ENCODE peak calls at places on chromosomes 5 and 9, in nine cellular contexts. H, M, R, W, K, B, P, A and U are unnamed samples. For H3K4me1 and H3K9me3, the result is how much of the 10 kb centered on the place peaks cover.

GRCh38 chr5:136686192-136686872 is 321.0 kb upstream of the TRPC7 start:
- DNase-seq in K (no peak), P (peak), B (peak), W (no peak), A (no peak), R (no peak), M (peak), H (peak), U (no peak)

GRCh38 chr5:141773779-141774531 is 91.9 kb upstream of the ARAP3 start:
- DNase-seq in P (no peak), H (no peak), R (no peak), W (no peak), K (no peak), M (no peak), A (no peak), B (no peak), U (no peak)

GRCh38 chr5:67089200-67089725 is 107.3 kb downstream of the CD180 start:
- DNase-seq in K (no peak), P (no peak), H (no peak), M (no peak), A (no peak), R (no peak), B (no peak), W (no peak), U (no peak)

GRCh38 chr9:114469091-114469853 is 36.0 kb downstream of the WHRN start:
- DNase-seq in H (no peak), A (no peak), R (no peak), M (no peak), K (no peak), P (no peak), W (no peak), B (no peak), U (no peak)

GRCh38 chr5:141805874-141806273 is 72.3 kb downstream of the PCDH1 start:
- DNase-seq in M (no peak), B (no peak), W (no peak), A (peak), P (no peak), R (no peak), H (peak), K (no peak), U (no peak)

GRCh38 chr5:72470817-72471216 is 36.4 kb downstream of the ZNF366 start:
- DNase-seq in K (no peak), B (no peak), H (peak), A (no peak), R (no peak), M (no peak), P (no peak), W (no peak), U (no peak)

GRCh38 chr5:150458819-150459557 is 9.4 kb upstream of the RPS14 start:
- DNase-seq in K (peak), M (peak), B (peak), P (peak), A (peak), R (peak), W (peak), H (peak), U (peak)

GRCh38 chr9:88651682-88652633 is 117.0 kb downstream of the NXNL2 start:
- DNase-seq in R (peak), B (no peak), A (peak), K (peak), M (no peak), W (peak), H (peak), P (peak), U (no peak)

GRCh38 chr5:150567031-150567680 is 59.2 kb downstream of the NDST1 start:
- DNase-seq in H (peak), K (no peak), R (no peak), A (no peak), B (no peak), W (no peak), M (no peak), P (no peak), U (no peak)

GRCh38 chr9:37381094-37381741 is 41.3 kb upstream of the GRHPR start:
- DNase-seq in W (no peak), M (no peak), A (no peak), P (no peak), B (peak), H (no peak), R (peak), K (no peak), U (no peak)

GRCh38 chr5:62354028-62354874 is 48.2 kb downstream of the KIF2A start:
- DNase-seq in M (peak), A (no peak), W (no peak), B (peak), K (no peak), H (peak), R (no peak), P (peak), U (peak)

GRCh38 chr5:20556364-20556763 is 568.4 kb upstream of the CDH18 start:
- DNase-seq in H (peak), A (no peak), P (peak), K (no peak), R (no peak), M (no peak), B (no peak), W (no peak), U (no peak)

GRCh38 chr5:68149189-68149588 is 66.4 kb upstream of the PIK3R1 start:
- DNase-seq in A (no peak), K (no peak), P (no peak), B (no peak), W (no peak), R (no peak), M (no peak), H (peak), U (no peak)

GRCh38 chr5:132747693-132748440 is 641 bp downstream of the CCNI2 start:
- DNase-seq in P (no peak), W (peak), H (no peak), R (peak), B (no peak), K (no peak), M (peak), A (peak), U (no peak)

GRCh38 chr5:132746592-132747063 is 598 bp upstream of the CCNI2 start:
- DNase-seq in B (peak), K (peak), M (no peak), W (no peak), R (peak), H (no peak), P (peak), A (no peak), U (no peak)

GRCh38 chr5:132749506-132749905 is 2.3 kb downstream of the CCNI2 start:
- DNase-seq in A (no peak), R (no peak), W (no peak), M (no peak), P (no peak), B (no peak), K (no peak), H (no peak), U (no peak)

GRCh38 chr5:132748522-132749000 is 1.3 kb downstream of the CCNI2 start:
- DNase-seq in M (no peak), K (no peak), P (no peak), R (no peak), B (no peak), A (no peak), H (no peak), W (no peak), U (no peak)

GRCh38 chr5:132747064-132747692 is at the start of gene CCNI2:
- DNase-seq in A (peak), K (peak), M (peak), P (peak), H (no peak), W (peak), B (no peak), R (peak), U (no peak)
- H3K4me3 ChIP-seq in A (peak), K (peak), M (peak), P (peak), H (peak), W (peak), B (peak), R (peak), U (no peak)

GRCh38 chr5:140242890-140243585 is 59.9 kb downstream of the PFDN1 start:
- DNase-seq in H (no peak), R (peak), P (no peak), K (no peak), M (no peak), W (no peak), A (peak), B (no peak), U (no peak)

GRCh38 chr5:140242099-140242498 is 60.8 kb downstream of the PFDN1 start:
- DNase-seq in K (no peak), H (no peak), B (no peak), W (no peak), R (no peak), M (no peak), A (no peak), P (peak), U (no peak)

GRCh38 chr5:140244525-140245025 is 58.3 kb downstream of the PFDN1 start:
- DNase-seq in R (peak), B (peak), A (peak), M (peak), K (peak), W (peak), P (peak), H (peak), U (peak)

GRCh38 chr5:140245354-140245753 is 57.5 kb downstream of the PFDN1 start:
- DNase-seq in R (peak), W (no peak), M (no peak), K (no peak), H (peak), P (no peak), A (no peak), B (peak), U (no peak)

GRCh38 chr5:140243855-140244254 is 59.0 kb downstream of the PFDN1 start:
- DNase-seq in H (no peak), W (no peak), A (no peak), M (no peak), K (no peak), R (peak), B (no peak), P (no peak), U (no peak)
- H3K4me1 ChIP-seq in H (under half), W (under half), A (under half), M (under half), K (under half), R (under half), B (under half), P (under half), U (under half)

GRCh38 chr9:19931066-19931465 is 142.2 kb upstream of the SLC24A2 start:
- DNase-seq in R (no peak), P (no peak), M (no peak), K (no peak), W (no peak), H (no peak), B (no peak), A (no peak), U (no peak)

GRCh38 chr9:19922476-19923118 is 133.8 kb upstream of the SLC24A2 start:
- DNase-seq in K (no peak), W (no peak), R (no peak), M (no peak), P (peak), A (no peak), B (no peak), H (peak), U (no peak)

GRCh38 chr9:19925674-19926503 is 137.1 kb upstream of the SLC24A2 start:
- DNase-seq in H (peak), P (peak), M (peak), K (peak), R (peak), W (peak), A (peak), B (peak), U (peak)

GRCh38 chr9:19924090-19924489 is 135.3 kb upstream of the SLC24A2 start:
- DNase-seq in M (no peak), K (no peak), B (no peak), P (no peak), A (no peak), W (no peak), H (peak), R (no peak), U (no peak)

GRCh38 chr9:19926774-19927173 is 137.9 kb upstream of the SLC24A2 start:
- DNase-seq in R (no peak), W (no peak), A (peak), K (no peak), M (no peak), P (no peak), B (no peak), H (no peak), U (no peak)
- H3K9me3 ChIP-seq in R (under half), W (under half), A (under half), K (under half), M (under half), P (under half), B (under half), H (under half), U (under half)

GRCh38 chr9:136821333-136822031 is 13.7 kb downstream of the RABL6 start:
- DNase-seq in M (no peak), H (peak), R (no peak), K (no peak), W (no peak), P (no peak), A (peak), B (no peak), U (no peak)
- H3K4me3 ChIP-seq in M (no peak), H (peak), R (peak), K (peak), W (no peak), P (no peak), A (peak), B (no peak), U (no peak)

GRCh38 chr9:78013924-78014323 is 17.7 kb downstream of the GNAQ start:
- DNase-seq in H (no peak), M (no peak), W (no peak), K (no peak), R (no peak), A (no peak), P (no peak), B (no peak), U (no peak)
- H3K4me1 ChIP-seq in H (under half), M (under half), W (under half), K (under half), R (under half), A (under half), P (under half), B (under half), U (under half)

GRCh38 chr9:102403514-102403913 is 591.6 kb upstream of the CYLC2 start:
- DNase-seq in W (no peak), P (no peak), K (no peak), R (no peak), H (no peak), B (no peak), A (no peak), M (no peak), U (no peak)
- H3K9me3 ChIP-seq in W (under half), P (under half), K (under half), R (under half), H (under half), B (under half), A (under half), M (under half), U (under half)

GRCh38 chr9:137441935-137442321 is 771 bp upstream of the ENTPD8 start:
- DNase-seq in W (no peak), H (no peak), B (no peak), M (no peak), P (no peak), R (no peak), K (no peak), A (no peak), U (no peak)
- H3K4me3 ChIP-seq in W (no peak), H (peak), B (no peak), M (no peak), P (peak), R (peak), K (peak), A (peak), U (no peak)

GRCh38 chr5:98934581-98934980 is 5.8 kb upstream of the CHD1 start:
- DNase-seq in R (no peak), B (no peak), P (no peak), W (no peak), K (no peak), H (peak), A (no peak), M (no peak), U (no peak)

GRCh38 chr5:98930972-98931762 is 2.4 kb upstream of the CHD1 start:
- DNase-seq in R (no peak), B (no peak), W (no peak), P (no peak), K (no peak), M (no peak), A (no peak), H (no peak), U (no peak)

GRCh38 chr5:98935206-98935605 is 6.4 kb upstream of the CHD1 start:
- DNase-seq in R (no peak), M (no peak), W (no peak), K (no peak), A (no peak), P (no peak), H (no peak), B (no peak), U (no peak)

GRCh38 chr5:98936948-98937715 is 8.3 kb upstream of the CHD1 start:
- DNase-seq in R (no peak), H (no peak), A (no peak), P (no peak), B (no peak), M (no peak), W (no peak), K (no peak), U (no peak)

DNA sequence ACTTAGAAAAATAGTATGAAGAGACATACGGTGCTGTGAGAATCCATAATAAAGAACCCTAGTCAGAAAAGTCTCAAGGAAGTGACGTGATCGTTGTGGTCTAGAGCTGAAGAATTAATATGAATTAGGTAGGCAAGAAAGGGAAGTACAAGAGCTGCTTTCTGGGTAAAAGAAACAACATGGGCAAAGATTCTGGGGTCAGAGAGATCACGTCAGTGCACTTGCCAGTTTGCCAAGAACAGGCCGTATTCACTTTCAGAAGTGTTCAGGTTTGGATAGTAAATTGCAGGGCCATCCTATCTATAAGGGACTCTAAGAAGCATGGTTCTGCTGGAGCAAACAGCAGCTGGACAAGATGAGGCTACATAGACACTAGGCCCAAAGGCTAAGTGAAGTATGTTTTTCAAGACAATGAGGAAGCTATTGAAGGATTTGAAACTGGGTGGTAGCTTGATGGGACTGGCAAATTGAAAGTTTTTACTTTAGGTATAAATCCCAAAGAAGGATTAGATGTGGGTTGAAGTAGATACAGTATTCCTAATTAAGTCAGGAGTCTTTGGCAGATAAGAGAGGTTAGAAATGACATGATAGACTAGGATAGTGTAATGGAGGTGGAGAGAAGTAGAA is 4.8 kb upstream of the CHD1 start:
- DNase-seq in A (no peak), B (peak), M (peak), W (no peak), P (no peak), R (no peak), H (no peak), K (no peak), U (no peak)
- H3K4me1 ChIP-seq in A (under half), B (under half), M (half or more), W (under half), P (under half), R (under half), H (under half), K (under half), U (under half)

GRCh38 chr9:83978992-83979811 is 813 bp downstream of the HNRNPK start:
- DNase-seq in A (peak), R (peak), H (peak), K (peak), W (peak), P (peak), B (peak), M (peak), U (peak)
- H3K9me3 ChIP-seq in A (under half), R (under half), H (under half), K (under half), W (under half), P (under half), B (under half), M (under half), U (under half)